ENCODE peak calls at places on chromosome 7, in six cellular contexts. Z is hippocampal formation, D is fibroblast of lung, F is T follicular helper cell, H is nucleus accumbens, L is H7. E is an unnamed sample.
A peak's percentile ranks its signal among the peaks of the same experiment; 100 is the strongest.

GRCh38 chr7:44963526-44964290 is 15.1 kb downstream of the MYO1G start:
- DNase-seq in Z (no peak), D (no peak), F (no peak), H (no peak), L (peak; percentile 49), E (peak; percentile 44)

GRCh38 chr7:105185290-105186010 is 171.4 kb downstream of the KMT2E start:
- DNase-seq in Z (no peak), D (no peak), F (no peak), H (no peak), L (no peak), E (no peak)

GRCh38 chr7:111516612-111517011 is 45.7 kb downstream of the IMMP2L start:
- DNase-seq in Z (no peak), D (no peak), F (no peak), H (no peak), L (no peak), E (no peak)

GRCh38 chr7:157703131-157703530 is 366.3 kb downstream of the DNAJB6 start:
- DNase-seq in Z (no peak), D (no peak), F (no peak), H (no peak), L (peak; percentile 64), E (peak; percentile 51)

GRCh38 chr7:27168265-27168947 is 3.1 kb upstream of the HOXA9 start:
- DNase-seq in Z (no peak), D (no peak), F (no peak), H (no peak), L (no peak), E (peak; percentile 80)

GRCh38 chr7:29649876-29650275 is 86.2 kb downstream of the PRR15 start:
- DNase-seq in Z (no peak), D (no peak), F (no peak), H (no peak), L (no peak), E (no peak)

GRCh38 chr7:75716992-75717626 is 21.6 kb downstream of the HIP1 start:
- DNase-seq in Z (no peak), D (peak; percentile 65), F (no peak), H (no peak), L (no peak), E (no peak)

GRCh38 chr7:155644971-155645509 is 579 bp downstream of the RBM33 start:
- DNase-seq in Z (no peak), D (peak; percentile 44), F (no peak), H (peak; percentile 31), L (no peak), E (peak; percentile 63)

E was measured in islet precursor cell.